ENCODE peak calls at places on chromosomes 5 and 9, in five cellular contexts. X is stomach, A is H1, V is SK-N-SH, W is endothelial cell of umbilical vein. M is an unnamed sample.
A peak's percentile ranks its signal among the peaks of the same experiment; 100 is the strongest.

GRCh38 chr9:21919377-21920362 is 74.5 kb downstream of the CDKN2A start:
- DNase-seq in X (no peak), A (no peak), V (peak; percentile 4), W (peak; percentile 95), M (no peak)

GRCh38 chr5:77186990-77187389 is 23.5 kb upstream of the PDE8B start:
- DNase-seq in X (no peak), A (no peak), V (no peak), W (no peak), M (no peak)

GRCh38 chr9:81522721-81523551 is 166.4 kb downstream of the TLE1 start:
- DNase-seq in X (no peak), A (no peak), V (peak; percentile 55), W (peak; percentile 73), M (no peak)

GRCh38 chr9:34590376-34591090 is 1.0 kb upstream of the CNTFR start:
- DNase-seq in X (no peak), A (peak; percentile 80), V (no peak), W (peak; percentile 19), M (peak; percentile 71)

GRCh38 chr9:99633260-99633659 is 188.4 kb upstream of the NR4A3 start:
- DNase-seq in X (no peak), A (no peak), V (no peak), W (no peak), M (no peak)

GRCh38 chr5:157030692-157031091 is 28.2 kb downstream of the HAVCR1 start:
- DNase-seq in X (no peak), A (no peak), V (no peak), W (no peak), M (no peak)

GRCh38 chr9:37398464-37399025 is 24.0 kb upstream of the GRHPR start:
- DNase-seq in X (no peak), A (no peak), V (no peak), W (no peak), M (no peak)

GRCh38 chr9:98792096-98792490 is 4.3 kb downstream of the ANKS6 start:
- DNase-seq in X (no peak), A (peak; percentile 37), V (no peak), W (no peak), M (no peak)

GRCh38 chr9:15529566-15530324 is 19.0 kb upstream of the PSIP1 start:
- DNase-seq in X (no peak), A (no peak), V (no peak), W (no peak), M (no peak)

GRCh38 chr5:39654715-39655114 is 229.9 kb upstream of the DAB2 start:
- DNase-seq in X (no peak), A (no peak), V (no peak), W (no peak), M (no peak)

GRCh38 chr5:58999804-59000595 is 417.1 kb downstream of the RAB3C start:
- DNase-seq in X (no peak), A (peak; percentile 61), V (peak; percentile 8), W (no peak), M (no peak)

GRCh38 chr9:135769489-135770202 is 67.7 kb downstream of the KCNT1 start:
- DNase-seq in X (no peak), A (no peak), V (no peak), W (no peak), M (no peak)
- H3K27ac ChIP-seq in X (no peak overlapping the region), A (no peak overlapping the region), V (no peak overlapping the region), W (no peak overlapping the region), M (no peak overlapping the region)

GRCh38 chr9:130872058-130872453 is 24.6 kb downstream of the QRFP start:
- DNase-seq in X (no peak), A (no peak), V (no peak), W (no peak), M (peak; percentile 30)
- TF ChIP-seq POLR2AphosphoS5 in X (no peak), A (no peak), V (no peak), W (no peak), M (no peak)

DNA sequence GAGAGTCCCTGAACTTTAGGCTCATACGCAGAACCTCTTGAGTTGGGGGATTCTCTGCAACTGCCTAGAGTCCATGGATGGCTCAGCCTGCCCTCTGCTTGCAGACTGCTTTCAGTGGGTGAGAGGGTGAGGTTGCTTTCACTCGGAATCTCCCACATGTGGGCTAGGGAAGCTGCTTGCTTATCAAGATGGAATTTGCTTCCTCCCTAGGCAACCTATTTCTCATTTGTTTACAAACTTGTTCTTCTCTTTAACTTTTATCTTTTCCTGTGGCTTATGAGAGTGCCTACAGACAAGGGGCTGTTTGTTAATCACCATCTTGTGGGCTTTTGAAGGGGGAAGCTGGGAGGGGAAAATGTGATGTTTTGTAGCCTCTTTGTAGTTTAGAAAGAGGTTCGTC is 10.0 kb downstream of the TLE4 start:
- DNase-seq in X (no peak), A (no peak), V (no peak), W (peak; percentile 76), M (no peak)
- H3K27ac ChIP-seq in X (no peak overlapping the region), A (no peak overlapping the region), V (peak overlapping the region; percentile 73), W (peak overlapping the region; percentile 69), M (no peak overlapping the region)

GRCh38 chr5:74403771-74404170 is 236.8 kb downstream of the ENC1 start:
- DNase-seq in X (no peak), A (no peak), V (no peak), W (no peak), M (no peak)

GRCh38 chr5:74404574-74405310 is 235.8 kb downstream of the ENC1 start:
- DNase-seq in X (no peak), A (no peak), V (no peak), W (no peak), M (no peak)

GRCh38 chr5:74400067-74400466 is 240.5 kb downstream of the ENC1 start:
- DNase-seq in X (peak; percentile 72), A (no peak), V (no peak), W (no peak), M (no peak)

GRCh38 chr5:74401566-74402320 is 238.8 kb downstream of the ENC1 start:
- DNase-seq in X (no peak), A (no peak), V (no peak), W (no peak), M (no peak)

DNA sequence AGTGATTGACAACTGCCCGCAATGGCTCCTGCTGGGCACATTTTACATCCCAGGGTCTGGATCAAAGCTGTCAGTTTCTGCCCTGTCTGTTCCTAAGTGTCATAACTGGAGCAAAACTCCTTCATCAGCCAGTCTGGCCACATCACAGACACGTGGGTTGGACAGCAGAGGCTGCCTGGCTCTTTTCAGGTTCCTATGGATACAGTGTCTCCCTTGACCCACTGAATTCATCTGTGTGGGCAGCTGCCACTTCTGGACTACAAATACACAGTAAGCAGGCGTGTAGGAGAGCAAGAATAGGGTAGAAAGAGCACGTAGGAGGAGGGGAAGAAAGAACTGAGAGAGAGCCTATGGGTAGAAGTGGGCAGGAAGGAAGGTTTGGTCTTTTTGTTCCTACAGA is 238.0 kb downstream of the ENC1 start:
- DNase-seq in X (no peak), A (no peak), V (no peak), W (no peak), M (no peak)
- TF ChIP-seq POLR2AphosphoS5 in X (no peak), A (no peak), V (no peak), W (no peak), M (no peak)

GRCh38 chr9:127924736-127925444 is 5.7 kb downstream of the PIP5KL1 start:
- DNase-seq in X (no peak), A (no peak), V (no peak), W (no peak), M (no peak)
- H3K27ac ChIP-seq in X (no peak overlapping the region), A (no peak overlapping the region), V (peak overlapping the region; percentile 95), W (no peak overlapping the region), M (no peak overlapping the region)

GRCh38 chr5:80165430-80165829 is 90.4 kb downstream of the SERINC5 start:
- DNase-seq in X (no peak), A (no peak), V (no peak), W (no peak), M (no peak)

GRCh38 chr5:80168388-80169028 is 87.3 kb downstream of the SERINC5 start:
- DNase-seq in X (no peak), A (no peak), V (no peak), W (no peak), M (no peak)

GRCh38 chr5:80172067-80172690 is 83.7 kb downstream of the SERINC5 start:
- DNase-seq in X (no peak), A (no peak), V (no peak), W (peak; percentile 48), M (no peak)

GRCh38 chr5:80174790-80175189 is 81.1 kb downstream of the SERINC5 start:
- DNase-seq in X (no peak), A (no peak), V (no peak), W (no peak), M (no peak)

GRCh38 chr5:80170117-80170535 is 85.7 kb downstream of the SERINC5 start:
- DNase-seq in X (no peak), A (no peak), V (no peak), W (no peak), M (no peak)
- TF ChIP-seq POLR2AphosphoS5 in X (no peak), A (no peak), V (no peak), W (no peak), M (no peak)

GRCh38 chr5:45596320-45596719 is 99.9 kb downstream of the HCN1 start:
- DNase-seq in X (no peak), A (no peak), V (no peak), W (no peak), M (no peak)
- H3K27ac ChIP-seq in X (no peak overlapping the region), A (no peak overlapping the region), V (no peak overlapping the region), W (no peak overlapping the region), M (no peak overlapping the region)

GRCh38 chr9:137423001-137423809 is at the start of the genes EXD3 and NOXA1:
- DNase-seq in X (peak; percentile 96), A (peak; percentile 99), V (peak; percentile 100), W (peak; percentile 80), M (peak; percentile 98)
- TF ChIP-seq POLR2AphosphoS5 in X (peak; percentile 77), A (no peak), V (no peak), W (peak; percentile 79), M (peak; percentile 89)

M was measured in spleen.